ENCODE peak calls at places on chromosomes 13 and 19, in ten cellular contexts. S is stomach, U is cardiac muscle cell, A is esophagus squamous epithelium, B is neural progenitor cell, O is OCI-LY7, V is K562, T is psoas muscle, G is PC-3, H is right lobe of liver. N is an unnamed sample.

GRCh38 chr19:34145741-34146202 is 26.5 kb upstream of the LSM14A start:
- DNase-seq in A (no peak), H (no peak), B (peak), T (no peak), U (peak), O (peak), V (peak), S (peak), G (peak), N (no peak)

GRCh38 chr19:1390594-1391423 is 7.1 kb downstream of the NDUFS7 start:
- DNase-seq in B (no peak), O (no peak), S (no peak), A (no peak), V (no peak), H (no peak), T (no peak), U (no peak), G (no peak), N (peak)

GRCh38 chr13:30892966-30893365 is 13.1 kb upstream of the MEDAG start:
- DNase-seq in A (no peak), B (peak), T (peak), G (peak), U (peak), H (no peak), O (peak), V (peak), S (no peak), N (no peak)

GRCh38 chr13:104483631-104484030 is 1417.4 kb upstream of the SLC10A2 start:
- DNase-seq in T (no peak), V (no peak), B (no peak), H (no peak), A (no peak), S (no peak), U (no peak), O (no peak), G (no peak), N (peak)

GRCh38 chr19:29277107-29277506 is 64.2 kb upstream of the UQCRFS1 start:
- DNase-seq in U (peak), V (no peak), O (peak), T (no peak), S (no peak), A (no peak), B (peak), H (peak), G (no peak), N (no peak)

GRCh38 chr13:111868716-111869115 is 198.2 kb upstream of the SOX1 start:
- DNase-seq in S (no peak), G (no peak), V (no peak), U (no peak), H (no peak), B (no peak), A (no peak), O (no peak), T (no peak), N (no peak)

GRCh38 chr19:17686592-17687042 is 1.5 kb downstream of the UNC13A start:
- DNase-seq in O (no peak), V (peak), H (no peak), U (peak), S (no peak), B (peak), G (peak), T (peak), A (no peak), N (no peak)

GRCh38 chr19:47729468-47729798 is 15.9 kb upstream of the NOP53 start:
- DNase-seq in O (no peak), H (no peak), T (peak), A (no peak), V (peak), U (peak), S (peak), B (peak), G (peak), N (peak)

GRCh38 chr13:68257111-68257842 is 1027.1 kb upstream of the PCDH9 start:
- DNase-seq in G (no peak), V (no peak), H (no peak), T (no peak), U (no peak), S (no peak), O (no peak), B (no peak), A (no peak), N (no peak)

GRCh38 chr13:57314897-57315520 is 148.0 kb downstream of the PRR20E start:
- DNase-seq in H (no peak), U (no peak), S (no peak), O (no peak), V (no peak), T (no peak), B (peak), G (peak), A (no peak), N (no peak)

GRCh38 chr13:110771194-110771593 is 57.7 kb downstream of the ING1 start:
- DNase-seq in B (no peak), T (no peak), A (no peak), U (peak), G (no peak), O (no peak), S (no peak), H (no peak), V (no peak), N (no peak)

GRCh38 chr13:60509601-60510386 is 112.8 kb downstream of the TDRD3 start:
- DNase-seq in B (no peak), G (peak), O (no peak), T (no peak), V (no peak), A (no peak), U (peak), H (no peak), S (no peak), N (no peak)

GRCh38 chr19:16593181-16593580 is 21.0 kb upstream of the SLC35E1 start:
- DNase-seq in T (no peak), S (no peak), V (no peak), A (no peak), H (no peak), B (no peak), O (peak), G (no peak), U (no peak), N (no peak)

GRCh38 chr19:33412617-33413425 is 39.3 kb downstream of the CEBPG start:
- DNase-seq in A (no peak), O (no peak), U (no peak), G (no peak), B (no peak), H (no peak), S (no peak), V (no peak), T (no peak), N (peak)

GRCh38 chr13:86729206-86729605 is 930.0 kb upstream of the SLITRK6 start:
- DNase-seq in G (no peak), U (no peak), H (no peak), S (no peak), V (no peak), O (no peak), B (no peak), T (no peak), A (no peak), N (no peak)

GRCh38 chr13:99859178-99860177 is 112.1 kb downstream of the ZIC5 start:
- DNase-seq in S (no peak), U (no peak), A (no peak), G (no peak), H (no peak), O (no peak), T (no peak), V (no peak), B (peak), N (no peak)

GRCh38 chr19:49497047-49497789 is 984 bp downstream of the RPS11 start:
- DNase-seq in T (peak), G (peak), A (no peak), V (peak), O (peak), U (peak), H (no peak), S (peak), B (peak), N (peak)

GRCh38 chr19:4058696-4059492 is 7.8 kb downstream of the ZBTB7A start:
- DNase-seq in O (no peak), S (no peak), T (peak), B (no peak), G (no peak), H (no peak), A (no peak), U (no peak), V (peak), N (no peak)

GRCh38 chr19:37725181-37725580 is 5.6 kb upstream of the ZNF607 start:
- DNase-seq in U (no peak), B (no peak), T (no peak), G (no peak), V (no peak), H (no peak), O (no peak), A (no peak), S (no peak), N (no peak)

GRCh38 chr13:99740261-99740979 is 231.1 kb downstream of the ZIC5 start:
- DNase-seq in V (no peak), B (no peak), G (no peak), T (no peak), A (no peak), S (no peak), O (no peak), U (no peak), H (no peak), N (no peak)

GRCh38 chr13:66348745-66349720 is 881.1 kb downstream of the PCDH9 start:
- DNase-seq in B (no peak), U (peak), G (no peak), A (no peak), V (no peak), T (no peak), O (no peak), S (no peak), H (no peak), N (no peak)

GRCh38 chr19:54412877-54413276 is 2.4 kb upstream of the TTYH1 start:
- DNase-seq in S (no peak), T (no peak), A (no peak), B (no peak), G (no peak), H (no peak), V (no peak), O (no peak), U (no peak), N (no peak)

GRCh38 chr13:29538625-29538976 is 56.9 kb downstream of the SLC7A1 start:
- DNase-seq in V (no peak), B (no peak), H (no peak), U (no peak), S (no peak), O (no peak), T (no peak), A (no peak), G (no peak), N (no peak)

GRCh38 chr13:94006271-94006670 is 473.2 kb downstream of the DCT start:
- DNase-seq in V (no peak), U (no peak), A (no peak), B (no peak), G (no peak), S (no peak), T (no peak), H (no peak), O (no peak), N (no peak)

GRCh38 chr19:409515-410242 is 732 bp upstream of the C2CD4C start:
- DNase-seq in B (no peak), T (no peak), S (no peak), O (peak), A (no peak), U (no peak), V (no peak), G (no peak), H (peak), N (no peak)

DNA sequence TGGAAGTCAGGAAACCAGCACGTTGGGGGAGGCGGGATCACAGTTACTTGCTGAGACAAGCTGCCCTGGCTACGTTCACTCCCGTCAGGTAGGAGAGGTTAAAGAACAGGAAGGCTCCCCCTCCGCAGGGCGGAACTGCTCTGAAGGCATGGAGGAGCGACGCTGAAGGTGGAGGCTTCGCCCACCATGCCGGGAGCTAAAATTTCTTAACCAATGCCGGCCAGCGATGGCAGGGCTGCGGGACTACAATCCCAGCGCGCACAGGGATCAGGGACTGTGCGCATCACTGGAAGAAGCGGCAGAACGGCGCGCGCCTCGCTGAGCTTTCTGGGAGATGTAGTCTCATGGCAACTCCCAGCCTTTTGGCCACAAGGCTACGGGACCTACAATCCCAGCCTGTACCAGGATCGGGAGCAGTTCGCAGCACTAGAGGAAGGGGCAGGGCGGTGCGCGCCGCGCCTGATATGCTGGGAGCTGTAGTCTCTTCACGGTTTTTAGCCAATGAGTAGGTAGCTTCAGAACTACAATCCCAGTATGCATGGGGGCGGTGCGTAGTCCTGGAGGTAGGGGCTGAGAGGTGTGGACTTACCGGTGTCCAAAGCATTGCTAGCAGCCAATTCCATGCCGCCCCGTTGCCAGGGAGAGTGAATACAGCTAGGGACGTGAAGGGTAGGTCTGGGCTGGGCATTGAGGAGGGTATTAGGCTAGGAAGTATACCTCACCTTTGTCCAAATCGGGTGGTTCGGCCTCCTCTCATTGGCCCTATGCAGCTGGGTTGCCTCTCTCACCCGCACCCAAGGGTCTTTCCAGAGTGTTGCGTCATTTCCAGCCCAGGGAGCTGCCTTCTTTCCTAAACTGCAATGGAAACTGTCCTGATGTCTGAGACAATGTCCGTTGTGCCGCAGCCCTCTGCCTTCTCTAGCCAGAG is 12.8 kb upstream of the ZNF682 start:
- DNase-seq in U (peak), H (peak), A (peak), S (peak), G (peak), O (no peak), V (no peak), T (peak), B (peak), N (peak)
- H3K27ac ChIP-seq in U (peak), H (peak), A (peak), S (peak), G (no peak), O (no peak), V (no peak), T (peak), B (peak), N (peak)

GRCh38 chr13:39284801-39285388 is 246.6 kb downstream of the NHLRC3 start:
- DNase-seq in H (no peak), B (peak), U (peak), S (no peak), A (no peak), T (no peak), G (no peak), O (no peak), V (no peak), N (no peak)
- TF ChIP-seq CTCF in H (no peak), B (peak), U (peak), S (no peak), A (no peak), T (no peak), G (peak), O (peak), V (no peak), N (no peak)

DNA sequence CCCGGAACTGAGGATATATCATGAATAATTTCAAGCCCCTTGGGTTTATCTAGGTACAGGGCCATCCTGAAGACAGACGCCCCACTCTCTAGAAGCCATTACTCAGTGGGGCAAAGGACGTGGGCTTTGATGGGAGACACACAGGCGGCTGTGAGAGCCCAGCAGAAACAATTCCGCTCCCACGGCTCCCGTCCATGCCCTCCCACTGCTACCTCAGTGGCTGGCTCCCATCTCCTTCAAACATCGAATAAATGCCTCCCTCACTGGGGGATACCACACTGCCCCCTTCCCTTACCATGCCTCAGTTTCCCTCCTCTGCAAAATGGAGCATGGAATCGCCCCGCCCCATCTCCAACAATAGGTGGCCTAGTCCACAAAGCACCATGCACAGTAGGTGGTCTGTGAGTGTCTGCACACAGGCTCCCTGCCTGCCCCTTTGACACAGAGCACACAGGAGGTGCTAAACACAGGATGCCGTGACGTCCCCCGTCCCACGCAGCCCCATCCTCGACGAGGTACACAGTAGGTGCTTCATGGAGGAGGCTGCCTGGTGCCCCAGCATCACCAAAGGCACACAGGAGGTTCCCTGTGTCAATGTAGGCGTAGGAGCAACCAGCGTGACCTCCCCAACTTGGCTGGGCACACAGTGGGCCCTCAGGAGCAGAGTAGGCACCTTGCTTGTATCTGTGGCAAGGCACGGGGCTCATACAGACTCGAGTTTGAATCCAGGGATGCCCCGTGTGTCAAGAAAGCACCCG is 46.0 kb downstream of the PTPRS start:
- DNase-seq in T (peak), A (no peak), V (no peak), G (no peak), O (no peak), H (no peak), U (no peak), B (peak), S (no peak), N (no peak)
- H3K27ac ChIP-seq in T (no peak), A (no peak), V (no peak), G (no peak), O (no peak), H (no peak), U (no peak), B (peak), S (no peak), N (no peak)

GRCh38 chr13:26614721-26615120 is 57.2 kb downstream of the WASF3 start:
- DNase-seq in T (no peak), U (no peak), S (no peak), H (no peak), A (no peak), O (no peak), B (no peak), G (no peak), V (no peak), N (no peak)
- TF ChIP-seq CTCF in T (no peak), U (no peak), S (no peak), H (no peak), A (no peak), O (no peak), B (no peak), G (no peak), V (no peak), N (no peak)

GRCh38 chr13:20227288-20227687 is 4.8 kb downstream of the GJB6 start:
- DNase-seq in G (no peak), O (no peak), T (no peak), S (no peak), H (no peak), V (no peak), B (no peak), U (no peak), A (no peak), N (no peak)

GRCh38 chr13:20227730-20228129 is 4.4 kb downstream of the GJB6 start:
- DNase-seq in S (no peak), A (no peak), T (no peak), H (no peak), U (no peak), G (no peak), O (no peak), B (no peak), V (no peak), N (no peak)

GRCh38 chr13:20219585-20219984 is 12.5 kb downstream of the GJB6 start:
- DNase-seq in V (no peak), B (no peak), U (no peak), A (no peak), G (no peak), S (no peak), O (no peak), H (no peak), T (no peak), N (no peak)

GRCh38 chr13:20221772-20222171 is 10.3 kb downstream of the GJB6 start:
- DNase-seq in V (no peak), T (no peak), B (no peak), A (no peak), U (peak), H (no peak), S (no peak), O (no peak), G (no peak), N (no peak)

DNA sequence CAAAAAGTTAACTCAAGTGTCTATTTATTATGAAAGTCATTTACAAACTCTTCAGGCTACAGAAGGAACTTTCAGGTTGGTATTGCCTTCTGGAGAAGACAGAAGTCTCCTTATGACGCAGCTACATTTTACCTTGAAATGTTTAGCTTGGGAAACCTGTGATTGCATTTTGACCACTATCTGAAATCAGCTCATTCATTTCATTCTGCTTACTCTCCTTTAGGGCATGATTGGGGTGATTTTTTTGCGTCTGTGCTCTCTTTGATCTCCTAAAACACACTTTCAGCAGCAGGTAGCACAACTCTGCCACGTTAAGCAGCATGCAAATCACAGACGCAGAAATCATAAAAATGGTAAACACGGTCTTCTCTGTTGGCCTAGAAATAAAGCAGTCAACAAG is 9.6 kb downstream of the GJB6 start:
- DNase-seq in B (no peak), H (no peak), S (no peak), T (no peak), G (no peak), U (no peak), O (no peak), A (no peak), V (no peak), N (no peak)
- H3K27ac ChIP-seq in B (no peak), H (no peak), S (no peak), T (no peak), G (no peak), U (no peak), O (no peak), A (no peak), V (no peak), N (no peak)

GRCh38 chr19:46133777-46134231 is 9.3 kb upstream of the IGFL3 start:
- DNase-seq in O (no peak), V (no peak), B (peak), S (no peak), H (no peak), T (no peak), A (no peak), U (no peak), G (no peak), N (no peak)
- TF ChIP-seq CTCF in O (no peak), V (no peak), B (no peak), S (no peak), H (no peak), T (no peak), A (no peak), U (no peak), G (no peak), N (no peak)

GRCh38 chr13:42038661-42039456 is 9.6 kb upstream of the DGKH start:
- DNase-seq in S (no peak), O (no peak), T (no peak), G (no peak), B (peak), U (no peak), V (no peak), A (no peak), H (no peak), N (no peak)
- H3K27ac ChIP-seq in S (no peak), O (no peak), T (no peak), G (no peak), B (no peak), U (no peak), V (no peak), A (peak), H (no peak), N (no peak)

GRCh38 chr13:74290324-74290773 is 156.1 kb upstream of the KLF12 start:
- DNase-seq in A (no peak), S (no peak), T (no peak), O (peak), V (no peak), U (peak), B (peak), H (peak), G (peak), N (peak)
- TF ChIP-seq CTCF in A (no peak), S (no peak), T (no peak), O (no peak), V (no peak), U (peak), B (no peak), H (no peak), G (no peak), N (no peak)